ENCODE peak calls at places on chromosomes 6 and 20, in nine cellular contexts. Y is A549, U is ovary, M is GM12878, A is IMR-90, C is tibial nerve, L is stomach, Q is heart left ventricle, N is breast epithelium. G is an unnamed sample.

GRCh38 chr6:15061908-15062307 is 184.0 kb upstream of the JARID2 start:
- DNase-seq in U (no peak), Q (no peak), C (no peak), L (no peak), M (no peak), A (no peak), N (no peak), Y (no peak), G (no peak)

GRCh38 chr6:128882991-128883571 is at the start of gene LAMA2:
- DNase-seq in C (peak; percentile 77), N (peak; percentile 49), U (peak; percentile 92), M (no peak), Q (peak; percentile 94), Y (no peak), A (peak; percentile 55), L (peak; percentile 72), G (peak; percentile 86)

GRCh38 chr6:163329991-163330390 is 84.5 kb upstream of the QKI start:
- DNase-seq in Q (no peak), N (no peak), Y (no peak), L (no peak), A (no peak), M (no peak), U (no peak), C (no peak), G (no peak)

GRCh38 chr6:74578339-74578738 is 627.5 kb downstream of the COL12A1 start:
- DNase-seq in L (no peak), A (peak; percentile 89), Q (no peak), M (no peak), N (no peak), C (no peak), Y (peak; percentile 4), U (no peak), G (no peak)

GRCh38 chr20:62405108-62405980 is 1.7 kb downstream of the CABLES2 start:
- DNase-seq in A (peak; percentile 70), L (peak; percentile 54), Q (peak; percentile 72), Y (peak; percentile 77), N (no peak), C (peak; percentile 30), U (peak; percentile 62), M (no peak), G (peak; percentile 58)

GRCh38 chr6:109455161-109455501 is 441 bp downstream of the MICAL1 start:
- DNase-seq in M (no peak), U (no peak), Y (no peak), N (no peak), A (no peak), L (no peak), Q (no peak), C (no peak), G (no peak)

GRCh38 chr6:35096129-35096852 is 44.8 kb downstream of the TCP11 start:
- DNase-seq in N (no peak), Q (no peak), L (no peak), M (no peak), C (no peak), U (no peak), Y (peak; percentile 32), A (peak; percentile 81), G (no peak)

GRCh38 chr6:145070791-145071190 is 664.5 kb downstream of the EPM2A start:
- DNase-seq in M (no peak), N (no peak), Y (no peak), L (no peak), A (peak; percentile 83), Q (no peak), C (no peak), U (no peak), G (no peak)

GRCh38 chr6:130366011-130366963 is at the start of gene TMEM200A:
- DNase-seq in L (peak; percentile 30), U (peak; percentile 67), N (peak; percentile 32), A (peak; percentile 51), Q (peak; percentile 26), C (no peak), M (no peak), Y (no peak), G (peak; percentile 8)

GRCh38 chr6:133888931-133889556 is at the start of gene TCF21:
- DNase-seq in C (no peak), Y (no peak), L (peak; percentile 28), M (no peak), Q (peak; percentile 49), N (no peak), U (peak; percentile 84), A (peak; percentile 85), G (no peak)

GRCh38 chr6:155171747-155172191 is 92.0 kb upstream of the CLDN20 start:
- DNase-seq in U (no peak), C (no peak), M (no peak), Y (no peak), A (peak; percentile 69), L (no peak), Q (no peak), N (no peak), G (no peak)

GRCh38 chr20:32457476-32457986 is 99.4 kb downstream of the ASXL1 start:
- DNase-seq in C (no peak), M (no peak), Q (peak; percentile 74), L (peak; percentile 68), A (peak; percentile 56), Y (peak; percentile 82), N (no peak), U (peak; percentile 70), G (no peak)

GRCh38 chr20:57936636-57937310 is 227.0 kb upstream of the PMEPA1 start:
- DNase-seq in Y (no peak), U (no peak), M (no peak), A (no peak), N (no peak), C (no peak), Q (no peak), L (no peak), G (no peak)

GRCh38 chr6:145453376-145453775 is 281.9 kb downstream of the EPM2A start:
- DNase-seq in A (no peak), M (no peak), C (no peak), Y (no peak), L (no peak), N (no peak), U (no peak), Q (no peak), G (no peak)

GRCh38 chr6:87407531-87407895 is 259 bp upstream of the CFAP206 start:
- DNase-seq in C (no peak), Y (no peak), L (no peak), U (no peak), Q (peak; percentile 52), N (no peak), M (no peak), A (peak; percentile 41), G (no peak)

GRCh38 chr6:125477141-125477540 is 175.4 kb upstream of the HDDC2 start:
- DNase-seq in C (no peak), N (no peak), Y (no peak), L (no peak), A (no peak), U (no peak), Q (no peak), M (no peak), G (no peak)
- H3K27ac ChIP-seq in C (no peak overlapping the region), N (no peak overlapping the region), Y (no peak overlapping the region), L (no peak overlapping the region), A (no peak overlapping the region), U (no peak overlapping the region), Q (no peak overlapping the region), M (no peak overlapping the region), G (no peak overlapping the region)

GRCh38 chr20:16404640-16405039 is 168.6 kb downstream of the KIF16B start:
- DNase-seq in L (no peak), Y (no peak), U (no peak), Q (no peak), M (no peak), N (no peak), A (no peak), C (no peak), G (no peak)
- TF ChIP-seq POLR2A in L (no peak), Y (no peak), U (no peak), Q (no peak), M (no peak), N (no peak), A (no peak), C (no peak), G (no peak)

GRCh38 chr6:53311586-53311935 is 37.2 kb downstream of the ELOVL5 start:
- DNase-seq in L (no peak), Y (no peak), C (no peak), A (no peak), U (no peak), M (no peak), Q (no peak), N (no peak), G (no peak)

GRCh38 chr6:53310751-53311585 is 37.8 kb downstream of the ELOVL5 start:
- DNase-seq in N (no peak), Q (no peak), Y (no peak), U (no peak), A (no peak), M (no peak), L (no peak), C (no peak), G (no peak)

GRCh38 chr6:53309059-53309896 is 39.5 kb downstream of the ELOVL5 start:
- DNase-seq in N (no peak), A (peak; percentile 65), U (no peak), M (peak; percentile 42), Q (no peak), L (peak; percentile 38), Y (peak; percentile 41), C (no peak), G (no peak)

GRCh38 chr6:53312355-53312754 is 36.4 kb downstream of the ELOVL5 start:
- DNase-seq in L (no peak), U (no peak), A (no peak), Y (no peak), M (no peak), C (no peak), Q (no peak), N (no peak), G (no peak)

GRCh38 chr6:53309897-53310291 is 38.9 kb downstream of the ELOVL5 start:
- DNase-seq in Y (no peak), N (no peak), U (no peak), L (no peak), Q (no peak), A (no peak), M (no peak), C (no peak), G (no peak)
- H3K27ac ChIP-seq in Y (peak overlapping the region; percentile 73), N (no peak overlapping the region), U (no peak overlapping the region), L (no peak overlapping the region), Q (no peak overlapping the region), A (peak overlapping the region; percentile 64), M (peak overlapping the region; percentile 10), C (no peak overlapping the region), G (no peak overlapping the region)

GRCh38 chr6:44254201-44254956 is 2.9 kb downstream of the SLC35B2 start:
- DNase-seq in A (no peak), Y (no peak), M (no peak), N (no peak), C (no peak), L (no peak), U (no peak), Q (no peak), G (no peak)

GRCh38 chr6:44250067-44250717 is 3.3 kb downstream of the HSP90AB1 start:
- DNase-seq in Y (no peak), A (no peak), N (no peak), U (no peak), M (no peak), L (no peak), Q (no peak), C (no peak), G (no peak)

GRCh38 chr6:44250718-44251123 is 3.8 kb downstream of the HSP90AB1 start:
- DNase-seq in U (no peak), M (no peak), A (no peak), L (no peak), Q (no peak), C (no peak), Y (no peak), N (no peak), G (no peak)

GRCh38 chr6:44253307-44254101 is 3.8 kb downstream of the SLC35B2 start:
- DNase-seq in C (no peak), Q (no peak), M (no peak), N (no peak), A (no peak), L (peak; percentile 66), U (no peak), Y (peak; percentile 53), G (no peak)

GRCh38 chr6:44251576-44252524 is 4.9 kb downstream of the HSP90AB1 start:
- DNase-seq in C (no peak), A (no peak), U (no peak), Y (no peak), L (no peak), N (no peak), M (no peak), Q (no peak), G (no peak)
- TF ChIP-seq POLR2A in C (no peak), A (no peak), U (no peak), Y (no peak), L (no peak), N (no peak), M (no peak), Q (no peak), G (no peak)